ENCODE peak calls at places on chromosomes 6 and 20, in nine cellular contexts. H is activated T-helper 2 cell treated with anti-CD3 and anti-CD28 coated beads, Interferon-gamma antibody, Interleukin-2, Interleukin-4, amounts not matched to agents 10 μg/mL and 5 μg/mL and 100 μg/mL, durations not matched to agents 14 hours and 24 hours and 36 hours; K is iris pigment epithelial cell; T is hippocampal formation; A is left ventricle myocardium inferior; U is NCI-H1694; O is NB4; S is psoas muscle; Z is left lung. X is an unnamed sample.
A peak's percentile ranks its signal among the peaks of the same experiment; 100 is the strongest.

GRCh38 chr6:31651602-31652191 is 764 bp downstream of the BAG6 start:
- DNase-seq in H (no peak), K (peak; percentile 79), T (peak; percentile 31), A (no peak), U (no peak), O (peak; percentile 78), S (no peak), Z (no peak), X (no peak)

GRCh38 chr6:38503032-38503784 is 136.5 kb downstream of the BTBD9 start:
- DNase-seq in H (no peak), K (no peak), T (no peak), A (no peak), U (no peak), O (no peak), S (no peak), Z (no peak), X (no peak)

GRCh38 chr20:48601798-48602197 is 226.0 kb downstream of the PREX1 start:
- DNase-seq in H (no peak), K (no peak), T (no peak), A (no peak), U (no peak), O (no peak), S (no peak), Z (no peak), X (no peak)

GRCh38 chr20:17628101-17628841 is 53.8 kb downstream of the RRBP1 start:
- DNase-seq in H (no peak), K (no peak), T (no peak), A (peak; percentile 10), U (no peak), O (no peak), S (peak; percentile 18), Z (peak; percentile 73), X (no peak)

GRCh38 chr6:39048481-39049399 is at the start of gene GLP1R:
- DNase-seq in H (no peak), K (no peak), T (no peak), A (peak; percentile 28), U (no peak), O (peak; percentile 46), S (no peak), Z (no peak), X (peak; percentile 31)

GRCh38 chr6:136961848-136962247 is 39.7 kb downstream of the SLC35D3 start:
- DNase-seq in H (no peak), K (no peak), T (no peak), A (no peak), U (no peak), O (no peak), S (no peak), Z (no peak), X (no peak)

GRCh38 chr20:341682-342081 is 5.2 kb upstream of the NRSN2 start:
- DNase-seq in H (no peak), K (peak; percentile 93), T (no peak), A (no peak), U (no peak), O (peak; percentile 85), S (no peak), Z (no peak), X (no peak)

GRCh38 chr6:35370124-35370741 is 27.9 kb downstream of the PPARD start:
- DNase-seq in H (peak; percentile 18), K (peak; percentile 91), T (peak; percentile 28), A (peak; percentile 58), U (no peak), O (peak; percentile 99), S (peak; percentile 92), Z (peak; percentile 85), X (no peak)

GRCh38 chr6:170358496-170358895 is 51.9 kb downstream of the FAM120B start:
- DNase-seq in H (no peak), K (no peak), T (no peak), A (peak; percentile 30), U (no peak), O (no peak), S (peak; percentile 35), Z (no peak), X (no peak)

GRCh38 chr6:152122434-152122833 is 315.0 kb downstream of the ESR1 start:
- DNase-seq in H (no peak), K (no peak), T (no peak), A (no peak), U (no peak), O (no peak), S (no peak), Z (no peak), X (no peak)

GRCh38 chr6:6660339-6661045 is 72.0 kb downstream of the LY86 start:
- DNase-seq in H (no peak), K (no peak), T (no peak), A (no peak), U (no peak), O (peak; percentile 14), S (no peak), Z (no peak), X (no peak)

GRCh38 chr6:10099086-10099499 is 315.8 kb downstream of the TFAP2A start:
- DNase-seq in H (no peak), K (no peak), T (no peak), A (no peak), U (no peak), O (peak; percentile 73), S (no peak), Z (peak; percentile 77), X (no peak)

GRCh38 chr6:299050-299980 is 7.0 kb downstream of the DUSP22 start:
- DNase-seq in H (no peak), K (peak; percentile 71), T (no peak), A (no peak), U (no peak), O (peak; percentile 69), S (no peak), Z (peak; percentile 85), X (no peak)

GRCh38 chr6:166262738-166263515 is 45.3 kb downstream of the PRR18 start:
- DNase-seq in H (no peak), K (no peak), T (no peak), A (no peak), U (no peak), O (peak; percentile 46), S (no peak), Z (no peak), X (no peak)

GRCh38 chr20:22453244-22454080 is 130.9 kb downstream of the FOXA2 start:
- DNase-seq in H (no peak), K (peak; percentile 5), T (no peak), A (no peak), U (no peak), O (no peak), S (no peak), Z (no peak), X (no peak)

GRCh38 chr20:24651973-24652340 is 182.5 kb downstream of the SYNDIG1 start:
- DNase-seq in H (no peak), K (no peak), T (no peak), A (no peak), U (no peak), O (no peak), S (no peak), Z (no peak), X (no peak)

GRCh38 chr6:148969271-148969666 is 222.4 kb downstream of the UST start:
- DNase-seq in H (no peak), K (no peak), T (no peak), A (no peak), U (no peak), O (no peak), S (no peak), Z (no peak), X (no peak)

GRCh38 chr6:21278078-21278790 is 315.3 kb upstream of the SOX4 start:
- DNase-seq in H (no peak), K (no peak), T (no peak), A (peak; percentile 21), U (no peak), O (peak; percentile 43), S (no peak), Z (no peak), X (no peak)

GRCh38 chr6:128463942-128464341 is 56.5 kb downstream of the PTPRK start:
- DNase-seq in H (no peak), K (peak; percentile 70), T (no peak), A (no peak), U (no peak), O (no peak), S (no peak), Z (no peak), X (no peak)

GRCh38 chr6:72374864-72375263 is 247.0 kb upstream of the KCNQ5 start:
- DNase-seq in H (no peak), K (no peak), T (no peak), A (no peak), U (no peak), O (no peak), S (no peak), Z (no peak), X (peak; percentile 8)

GRCh38 chr6:56890683-56891429 is 64.1 kb upstream of the BEND6 start:
- DNase-seq in H (no peak), K (peak; percentile 93), T (no peak), A (no peak), U (no peak), O (peak; percentile 83), S (no peak), Z (no peak), X (no peak)

GRCh38 chr6:160421854-160422253 is 73.7 kb downstream of the SLC22A3 start:
- DNase-seq in H (no peak), K (peak; percentile 16), T (no peak), A (peak; percentile 59), U (no peak), O (no peak), S (peak; percentile 58), Z (no peak), X (no peak)

GRCh38 chr6:146693342-146693741 is 94.6 kb downstream of the ADGB start:
- DNase-seq in H (no peak), K (no peak), T (no peak), A (no peak), U (no peak), O (no peak), S (no peak), Z (no peak), X (no peak)

GRCh38 chr6:23454090-23454998 is 671.7 kb upstream of the NRSN1 start:
- DNase-seq in H (no peak), K (peak; percentile 48), T (no peak), A (no peak), U (no peak), O (no peak), S (no peak), Z (no peak), X (no peak)

GRCh38 chr20:16246870-16247269 is 326.4 kb downstream of the KIF16B start:
- DNase-seq in H (no peak), K (no peak), T (no peak), A (no peak), U (no peak), O (no peak), S (no peak), Z (no peak), X (no peak)

GRCh38 chr6:24918641-24919403 is 16.9 kb downstream of the RIPOR2 start:
- DNase-seq in H (no peak), K (no peak), T (no peak), A (no peak), U (peak; percentile 26), O (no peak), S (no peak), Z (no peak), X (no peak)

GRCh38 chr6:168637853-168638252 is 196.9 kb downstream of the SMOC2 start:
- DNase-seq in H (no peak), K (no peak), T (no peak), A (no peak), U (no peak), O (no peak), S (no peak), Z (no peak), X (no peak)

GRCh38 chr20:43243672-43244269 is 54.1 kb upstream of the PTPRT start:
- DNase-seq in H (no peak), K (no peak), T (peak; percentile 13), A (no peak), U (no peak), O (peak; percentile 17), S (no peak), Z (no peak), X (no peak)

GRCh38 chr6:113820751-113821150 is 36.4 kb upstream of the MARCKS start:
- DNase-seq in H (no peak), K (no peak), T (no peak), A (no peak), U (no peak), O (no peak), S (no peak), Z (no peak), X (no peak)

X was measured in neuronal stem cell.